ENCODE peak calls at places on chromosomes 13 and 19, in nine cellular contexts. One of them, this sample, is unnamed.

GRCh38 chr19:42030605-42031004 is 36.6 kb upstream of the ATP1A3 start:
- DNase-seq in CD4-positive, alpha-beta T cell: no peak
- DNase-seq in colonic mucosa: no peak
- DNase-seq in GM13976: no peak
- DNase-seq in A549: no peak
- DNase-seq in astrocyte of the cerebellum: no peak
- DNase-seq in cardiac fibroblast: no peak
- DNase-seq in psoas muscle: no peak
- DNase-seq in K562: no peak
- DNase-seq in this sample: no peak

GRCh38 chr13:74644239-74644638 is 510.0 kb upstream of the KLF12 start:
- DNase-seq in A549: no peak
- DNase-seq in psoas muscle: no peak
- DNase-seq in cardiac fibroblast: peak; percentile 82
- DNase-seq in GM13976: no peak
- DNase-seq in K562: no peak
- DNase-seq in colonic mucosa: no peak
- DNase-seq in CD4-positive, alpha-beta T cell: no peak
- DNase-seq in astrocyte of the cerebellum: no peak
- DNase-seq in this sample: no peak

GRCh38 chr19:447816-448546 is 12.9 kb downstream of the SHC2 start:
- DNase-seq in psoas muscle: no peak
- DNase-seq in A549: no peak
- DNase-seq in cardiac fibroblast: no peak
- DNase-seq in K562: no peak
- DNase-seq in CD4-positive, alpha-beta T cell: no peak
- DNase-seq in GM13976: no peak
- DNase-seq in colonic mucosa: no peak
- DNase-seq in astrocyte of the cerebellum: no peak
- DNase-seq in this sample: no peak

GRCh38 chr19:16324384-16325160 is at the start of gene KLF2:
- DNase-seq in astrocyte of the cerebellum: peak; percentile 50
- DNase-seq in K562: peak; percentile 89
- DNase-seq in CD4-positive, alpha-beta T cell: peak; percentile 92
- DNase-seq in cardiac fibroblast: peak; percentile 95
- DNase-seq in A549: peak; percentile 87
- DNase-seq in psoas muscle: peak; percentile 96
- DNase-seq in colonic mucosa: peak; percentile 87
- DNase-seq in GM13976: peak; percentile 94
- DNase-seq in this sample: peak; percentile 95

GRCh38 chr13:27280009-27280646 is 9.5 kb downstream of the RASL11A start:
- DNase-seq in psoas muscle: no peak
- DNase-seq in A549: no peak
- DNase-seq in astrocyte of the cerebellum: peak; percentile 83
- DNase-seq in cardiac fibroblast: no peak
- DNase-seq in colonic mucosa: no peak
- DNase-seq in GM13976: no peak
- DNase-seq in CD4-positive, alpha-beta T cell: no peak
- DNase-seq in K562: no peak
- DNase-seq in this sample: no peak

GRCh38 chr13:90696254-90696653 is 651.2 kb upstream of the MIR17HG start:
- DNase-seq in A549: peak; percentile 4
- DNase-seq in cardiac fibroblast: peak; percentile 87
- DNase-seq in colonic mucosa: no peak
- DNase-seq in psoas muscle: no peak
- DNase-seq in K562: no peak
- DNase-seq in astrocyte of the cerebellum: peak; percentile 71
- DNase-seq in CD4-positive, alpha-beta T cell: no peak
- DNase-seq in GM13976: no peak
- DNase-seq in this sample: no peak

GRCh38 chr13:114338959-114339358 is 24.7 kb downstream of the CHAMP1 start:
- DNase-seq in K562: no peak
- DNase-seq in GM13976: no peak
- DNase-seq in CD4-positive, alpha-beta T cell: no peak
- DNase-seq in cardiac fibroblast: no peak
- DNase-seq in A549: no peak
- DNase-seq in psoas muscle: no peak
- DNase-seq in astrocyte of the cerebellum: no peak
- DNase-seq in colonic mucosa: no peak
- DNase-seq in this sample: no peak

GRCh38 chr13:68506888-68507551 is 1276.9 kb upstream of the PCDH9 start:
- DNase-seq in astrocyte of the cerebellum: no peak
- DNase-seq in psoas muscle: no peak
- DNase-seq in CD4-positive, alpha-beta T cell: no peak
- DNase-seq in cardiac fibroblast: no peak
- DNase-seq in GM13976: no peak
- DNase-seq in colonic mucosa: no peak
- DNase-seq in A549: no peak
- DNase-seq in K562: no peak
- DNase-seq in this sample: no peak

GRCh38 chr19:5125797-5126497 is 157.0 kb downstream of the KDM4B start:
- DNase-seq in K562: no peak
- DNase-seq in colonic mucosa: no peak
- DNase-seq in psoas muscle: no peak
- DNase-seq in cardiac fibroblast: no peak
- DNase-seq in CD4-positive, alpha-beta T cell: no peak
- DNase-seq in A549: no peak
- DNase-seq in astrocyte of the cerebellum: no peak
- DNase-seq in GM13976: no peak
- DNase-seq in this sample: no peak

GRCh38 chr13:95723428-95723827 is 46.5 kb downstream of the DNAJC3 start:
- DNase-seq in GM13976: no peak
- DNase-seq in A549: no peak
- DNase-seq in cardiac fibroblast: peak; percentile 31
- DNase-seq in colonic mucosa: no peak
- DNase-seq in K562: no peak
- DNase-seq in psoas muscle: no peak
- DNase-seq in CD4-positive, alpha-beta T cell: no peak
- DNase-seq in astrocyte of the cerebellum: no peak
- DNase-seq in this sample: no peak

GRCh38 chr19:17292301-17293074 is 10.7 kb downstream of the ABHD8 start:
- DNase-seq in K562: peak; percentile 96
- DNase-seq in colonic mucosa: peak; percentile 87
- DNase-seq in astrocyte of the cerebellum: peak; percentile 70
- DNase-seq in psoas muscle: peak; percentile 60
- DNase-seq in GM13976: peak; percentile 98
- DNase-seq in cardiac fibroblast: peak; percentile 92
- DNase-seq in A549: peak; percentile 94
- DNase-seq in CD4-positive, alpha-beta T cell: peak; percentile 81
- DNase-seq in this sample: peak; percentile 98

GRCh38 chr19:38417544-38418506 is 8.2 kb downstream of the RASGRP4 start:
- DNase-seq in astrocyte of the cerebellum: no peak
- DNase-seq in GM13976: peak; percentile 77
- DNase-seq in cardiac fibroblast: no peak
- DNase-seq in psoas muscle: peak; percentile 59
- DNase-seq in K562: peak; percentile 86
- DNase-seq in colonic mucosa: peak; percentile 70
- DNase-seq in CD4-positive, alpha-beta T cell: peak; percentile 58
- DNase-seq in A549: peak; percentile 74
- DNase-seq in this sample: peak; percentile 56
- TF ChIP-seq CTCF in astrocyte of the cerebellum: no peak
- TF ChIP-seq CTCF in GM13976: no peak
- TF ChIP-seq CTCF in cardiac fibroblast: no peak
- TF ChIP-seq CTCF in psoas muscle: no peak
- TF ChIP-seq CTCF in K562: peak; percentile 16
- TF ChIP-seq CTCF in colonic mucosa: no peak
- TF ChIP-seq CTCF in CD4-positive, alpha-beta T cell: no peak
- TF ChIP-seq CTCF in A549: no peak
- TF ChIP-seq CTCF in this sample: no peak

GRCh38 chr13:97631158-97631557 is 197.2 kb downstream of the RAP2A start:
- DNase-seq in colonic mucosa: no peak
- DNase-seq in psoas muscle: no peak
- DNase-seq in GM13976: no peak
- DNase-seq in K562: no peak
- DNase-seq in astrocyte of the cerebellum: no peak
- DNase-seq in CD4-positive, alpha-beta T cell: no peak
- DNase-seq in cardiac fibroblast: no peak
- DNase-seq in A549: no peak
- DNase-seq in this sample: no peak
- TF ChIP-seq CTCF in colonic mucosa: no peak
- TF ChIP-seq CTCF in psoas muscle: no peak
- TF ChIP-seq CTCF in GM13976: no peak
- TF ChIP-seq CTCF in K562: peak; percentile 38
- TF ChIP-seq CTCF in astrocyte of the cerebellum: no peak
- TF ChIP-seq CTCF in CD4-positive, alpha-beta T cell: no peak
- TF ChIP-seq CTCF in cardiac fibroblast: no peak
- TF ChIP-seq CTCF in A549: no peak
- TF ChIP-seq CTCF in this sample: peak; percentile 43

DNA sequence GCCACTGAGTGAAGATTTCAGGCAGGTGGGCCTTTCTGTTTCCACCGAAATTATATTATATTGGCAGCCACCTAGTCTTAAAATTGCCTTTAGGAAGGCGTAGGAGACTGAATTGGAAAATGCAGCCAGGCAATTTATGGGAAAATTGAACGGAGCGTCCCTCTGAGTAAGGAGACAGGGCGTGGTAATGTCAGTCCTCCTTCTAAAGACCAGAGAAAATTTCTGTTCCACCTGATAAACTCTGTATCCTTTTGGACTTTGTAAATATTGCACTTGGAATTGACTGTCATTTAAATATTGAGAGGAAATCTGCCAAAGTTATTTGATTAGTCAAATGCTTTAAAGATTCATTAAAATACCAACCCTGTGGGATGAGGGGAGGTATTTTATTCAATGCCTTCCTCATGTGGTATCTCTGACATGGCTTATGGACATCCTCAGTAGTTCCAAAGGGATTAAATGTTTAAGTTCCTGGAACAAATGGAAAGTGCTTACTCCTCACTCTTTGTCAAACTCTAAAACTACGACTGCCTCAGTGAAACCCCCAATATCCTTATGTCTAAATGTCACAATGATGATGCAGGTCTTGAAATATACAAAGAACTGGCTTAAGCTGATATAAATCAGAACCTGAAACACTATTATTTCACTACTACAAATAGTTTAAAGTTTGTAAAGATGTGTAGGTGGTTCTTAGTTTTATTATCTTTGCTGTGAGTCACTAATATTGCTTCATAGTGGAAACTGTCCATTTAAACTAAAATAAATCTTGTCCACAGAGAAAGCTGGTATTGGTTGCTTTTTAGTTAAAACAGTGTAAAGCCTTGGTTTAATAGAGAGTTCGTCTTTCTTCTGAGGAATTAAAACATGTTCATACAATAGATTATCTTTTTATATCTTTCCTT is 203.2 kb downstream of the FGF14 start:
- DNase-seq in CD4-positive, alpha-beta T cell: no peak
- DNase-seq in K562: no peak
- DNase-seq in GM13976: no peak
- DNase-seq in astrocyte of the cerebellum: no peak
- DNase-seq in psoas muscle: no peak
- DNase-seq in cardiac fibroblast: peak; percentile 44
- DNase-seq in colonic mucosa: no peak
- DNase-seq in A549: no peak
- DNase-seq in this sample: no peak
- TF ChIP-seq CTCF in CD4-positive, alpha-beta T cell: no peak
- TF ChIP-seq CTCF in K562: no peak
- TF ChIP-seq CTCF in GM13976: no peak
- TF ChIP-seq CTCF in astrocyte of the cerebellum: no peak
- TF ChIP-seq CTCF in psoas muscle: no peak
- TF ChIP-seq CTCF in cardiac fibroblast: no peak
- TF ChIP-seq CTCF in colonic mucosa: no peak
- TF ChIP-seq CTCF in A549: no peak
- TF ChIP-seq CTCF in this sample: no peak

GRCh38 chr19:18780631-18781030 is 10.5 kb downstream of the COMP start:
- DNase-seq in cardiac fibroblast: no peak
- DNase-seq in A549: no peak
- DNase-seq in GM13976: no peak
- DNase-seq in colonic mucosa: no peak
- DNase-seq in CD4-positive, alpha-beta T cell: no peak
- DNase-seq in astrocyte of the cerebellum: no peak
- DNase-seq in K562: no peak
- DNase-seq in psoas muscle: no peak
- DNase-seq in this sample: no peak
- TF ChIP-seq CTCF in cardiac fibroblast: no peak
- TF ChIP-seq CTCF in A549: no peak
- TF ChIP-seq CTCF in GM13976: no peak
- TF ChIP-seq CTCF in colonic mucosa: no peak
- TF ChIP-seq CTCF in CD4-positive, alpha-beta T cell: no peak
- TF ChIP-seq CTCF in astrocyte of the cerebellum: no peak
- TF ChIP-seq CTCF in K562: peak; percentile 26
- TF ChIP-seq CTCF in psoas muscle: no peak
- TF ChIP-seq CTCF in this sample: no peak